ENCODE peak calls at places on chromosome 13, in seven cellular contexts. A, Y, V, F, Z, O and W are unnamed samples.

GRCh38 chr13:60139272-60139671 is 24.5 kb downstream of the DIAPH3 start:
- DNase-seq in F (peak; percentile 22), Z (no peak), O (no peak), Y (no peak), V (no peak), A (no peak), W (no peak)

GRCh38 chr13:36736119-36736726 is 62.4 kb downstream of the SERTM1 start:
- DNase-seq in Z (no peak), A (peak; percentile 37), O (peak; percentile 11), Y (peak; percentile 54), F (peak; percentile 83), V (peak; percentile 80), W (peak; percentile 74)

GRCh38 chr13:22061371-22061805 is 390.5 kb downstream of the FGF9 start:
- DNase-seq in Y (no peak), Z (no peak), F (no peak), O (no peak), V (no peak), A (no peak), W (no peak)

GRCh38 chr13:76703621-76704020 is 182.6 kb downstream of the KCTD12 start:
- DNase-seq in Z (no peak), A (no peak), Y (peak; percentile 19), F (no peak), V (no peak), O (no peak), W (no peak)

GRCh38 chr13:78100481-78100880 is 181.8 kb upstream of the EDNRB start:
- DNase-seq in O (no peak), Z (no peak), F (peak; percentile 8), V (no peak), Y (no peak), A (no peak), W (no peak)

GRCh38 chr13:40069173-40070044 is 413.9 kb downstream of the COG6 start:
- DNase-seq in A (peak; percentile 64), Y (peak; percentile 65), F (peak; percentile 75), Z (peak; percentile 87), O (peak; percentile 47), V (peak; percentile 88), W (peak; percentile 75)

GRCh38 chr13:65339236-65339635 is 1890.9 kb downstream of the PCDH9 start:
- DNase-seq in Y (peak; percentile 7), Z (no peak), V (no peak), F (no peak), A (no peak), O (no peak), W (no peak)

GRCh38 chr13:114339779-114340534 is 25.7 kb downstream of the CHAMP1 start:
- DNase-seq in Y (peak; percentile 47), V (peak; percentile 59), O (peak; percentile 42), Z (no peak), F (peak; percentile 74), A (peak; percentile 70), W (no peak)

GRCh38 chr13:112638157-112638750 is 50.3 kb upstream of the TUBGCP3 start:
- DNase-seq in V (no peak), A (no peak), Z (peak; percentile 68), F (no peak), Y (no peak), O (no peak), W (no peak)

GRCh38 chr13:46475586-46475991 is 77.4 kb upstream of the LRCH1 start:
- DNase-seq in Y (peak; percentile 81), V (peak; percentile 25), A (no peak), O (no peak), F (peak; percentile 85), Z (no peak), W (no peak)

GRCh38 chr13:106802917-106803316 is 235.0 kb upstream of the ARGLU1 start:
- DNase-seq in A (no peak), V (no peak), Z (no peak), O (no peak), F (no peak), Y (no peak), W (peak; percentile 51)

GRCh38 chr13:21118180-21118579 is 56.8 kb upstream of the LATS2 start:
- DNase-seq in Z (no peak), A (no peak), V (no peak), Y (no peak), O (no peak), F (no peak), W (no peak)

GRCh38 chr13:74210693-74211393 is 76.6 kb upstream of the KLF12 start:
- DNase-seq in F (peak; percentile 98), A (peak; percentile 25), O (no peak), Z (no peak), V (peak; percentile 95), Y (peak; percentile 93), W (no peak)

GRCh38 chr13:38090913-38091312 is 221.3 kb upstream of the TRPC4 start:
- DNase-seq in F (no peak), A (peak; percentile 5), Z (no peak), V (no peak), Y (no peak), O (no peak), W (peak; percentile 58)

GRCh38 chr13:79352107-79352506 is 53.9 kb downstream of the RBM26 start:
- DNase-seq in V (no peak), A (no peak), Y (peak; percentile 16), F (peak; percentile 13), Z (no peak), O (no peak), W (no peak)

GRCh38 chr13:80841346-80841882 is 500.5 kb upstream of the SPRY2 start:
- DNase-seq in V (no peak), O (no peak), Z (no peak), F (no peak), A (no peak), Y (no peak), W (no peak)

GRCh38 chr13:43545317-43545874 is 241.4 kb downstream of the ENOX1 start:
- DNase-seq in O (no peak), V (peak; percentile 76), Y (peak; percentile 47), A (no peak), F (no peak), Z (no peak), W (no peak)

GRCh38 chr13:20828540-20829364 is 55.0 kb upstream of the EEF1AKMT1 start:
- DNase-seq in A (peak; percentile 27), F (peak; percentile 81), Z (no peak), O (peak; percentile 12), Y (peak; percentile 72), V (peak; percentile 70), W (peak; percentile 72)

GRCh38 chr13:63855457-63856118 is 2439.9 kb upstream of the PCDH20 start:
- DNase-seq in F (no peak), V (no peak), Y (no peak), A (no peak), Z (no peak), O (no peak), W (no peak)

DNA sequence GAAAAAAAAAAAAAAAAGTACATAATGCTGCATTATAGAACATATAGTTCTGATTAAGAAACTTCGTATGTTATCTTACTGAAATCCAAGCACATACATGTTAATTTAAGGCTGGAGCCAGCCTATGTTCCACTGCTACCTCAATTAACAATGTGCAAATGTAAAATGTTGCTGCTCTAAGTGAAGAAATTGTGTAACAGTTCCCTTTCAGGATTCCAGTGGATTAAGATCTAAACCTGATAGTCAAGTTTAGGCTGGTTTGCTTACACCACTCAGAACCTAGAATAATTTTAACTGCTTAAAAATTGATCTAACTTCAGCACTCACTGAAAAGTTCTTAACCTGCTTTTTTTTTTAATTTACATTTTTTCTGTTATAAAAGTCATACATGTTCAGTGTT is 4.2 kb downstream of the VPS36 start:
- DNase-seq in F (no peak), O (no peak), Z (no peak), V (peak; percentile 24), Y (no peak), A (no peak), W (no peak)
- H3K4me1 ChIP-seq in F (peaks cover 16% of the 10 kb centered on the region), O (peaks cover 39% of the 10 kb centered on the region), Z (no peaks in the 10 kb centered on the region), V (no peaks in the 10 kb centered on the region), Y (peaks cover 4% of the 10 kb centered on the region), A (peaks cover 14% of the 10 kb centered on the region), W (peaks cover 16% of the 10 kb centered on the region)

GRCh38 chr13:49936085-49936942 is at the start of gene SPRYD7:
- DNase-seq in O (peak; percentile 99), Y (peak; percentile 98), Z (peak; percentile 100), V (peak; percentile 99), A (peak; percentile 98), F (peak; percentile 99), W (peak; percentile 98)
- H3K27ac ChIP-seq in O (peak within 1 kb of the TSS; percentile 59), Y (peak within 1 kb of the TSS; percentile 53), Z (peak within 1 kb of the TSS; percentile 19), V (peak within 1 kb of the TSS; percentile 17), A (peak within 1 kb of the TSS; percentile 82), F (peak within 1 kb of the TSS; percentile 73), W (no peak within 1 kb of the TSS)

DNA sequence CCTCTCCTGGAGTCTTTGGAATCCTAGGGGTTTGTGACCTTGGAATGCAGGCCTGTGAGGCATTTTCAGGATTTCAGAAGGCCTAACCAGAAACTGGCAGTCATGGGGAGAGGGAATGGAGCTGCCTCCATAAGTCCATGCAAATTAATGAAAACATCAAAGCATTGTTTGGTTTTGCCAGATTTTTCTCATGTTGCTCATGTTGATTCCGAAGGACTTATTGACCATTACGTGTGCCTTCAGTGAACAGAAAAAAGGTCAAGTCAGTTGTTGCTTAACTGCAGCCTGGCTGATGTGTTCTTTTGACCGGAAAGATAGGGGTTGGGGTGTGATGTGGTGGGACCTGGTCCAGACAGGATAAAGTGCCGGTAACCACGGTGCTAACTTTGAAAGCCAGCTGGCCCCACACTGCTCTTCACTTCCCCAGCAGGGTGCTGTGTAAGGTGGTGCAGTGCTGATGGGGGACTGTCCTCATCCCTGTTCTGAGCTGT is 3.6 kb downstream of the RNF113B start:
- DNase-seq in Z (no peak), F (peak; percentile 93), Y (peak; percentile 98), O (no peak), V (peak; percentile 85), A (no peak), W (peak; percentile 28)
- H3K4me1 ChIP-seq in Z (peaks cover 3% of the 10 kb centered on the region), F (peaks cover 49% of the 10 kb centered on the region), Y (peaks cover 27% of the 10 kb centered on the region), O (peaks cover 16% of the 10 kb centered on the region), V (peaks cover 29% of the 10 kb centered on the region), A (peaks cover 33% of the 10 kb centered on the region), W (peaks cover 54% of the 10 kb centered on the region)

DNA sequence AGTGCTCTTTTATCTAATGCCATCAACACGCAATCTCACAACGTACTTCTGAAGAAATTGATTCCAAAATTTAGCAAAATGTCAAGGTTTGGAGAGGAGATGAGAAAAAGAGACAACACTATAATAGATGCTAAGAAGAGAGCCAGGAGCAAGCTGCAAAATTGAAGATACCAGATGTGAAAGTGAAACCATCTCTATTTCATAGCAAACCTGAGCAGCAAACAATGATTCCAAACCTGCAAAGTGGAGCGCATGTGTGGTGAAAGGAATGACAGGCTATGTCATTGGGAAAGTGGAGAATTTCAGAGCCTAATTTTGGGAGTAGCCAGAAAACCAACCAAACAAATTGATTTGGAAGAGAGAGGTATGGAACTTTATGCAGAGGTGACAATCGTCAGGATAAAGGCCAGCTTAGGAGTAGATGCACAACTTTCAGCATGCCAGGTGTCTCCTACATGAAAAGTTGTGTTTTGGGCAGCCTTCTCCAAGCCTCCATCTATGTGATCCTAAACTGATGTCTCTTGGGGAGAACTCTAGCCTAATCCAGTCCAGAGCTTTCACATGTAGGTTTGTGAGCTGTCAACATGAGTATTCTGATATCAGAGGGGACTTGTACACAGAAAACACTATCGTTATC is 158.4 kb upstream of the FNDC3A start:
- DNase-seq in Y (no peak), Z (no peak), V (no peak), A (no peak), O (no peak), F (no peak), W (no peak)
- H3K27ac ChIP-seq in Y (no peak overlapping the region), Z (peak overlapping the region; percentile 36), V (no peak overlapping the region), A (peak overlapping the region; percentile 43), O (no peak overlapping the region), F (no peak overlapping the region), W (no peak overlapping the region)

GRCh38 chr13:51420681-51421476 is 32.0 kb downstream of the INTS6 start:
- DNase-seq in Y (peak; percentile 25), F (no peak), Z (no peak), O (no peak), V (no peak), A (no peak), W (no peak)
- H3K4me1 ChIP-seq in Y (peaks cover 1% of the 10 kb centered on the region), F (peaks cover 12% of the 10 kb centered on the region), Z (no peaks in the 10 kb centered on the region), O (peaks cover 6% of the 10 kb centered on the region), V (no peaks in the 10 kb centered on the region), A (no peaks in the 10 kb centered on the region), W (peaks cover 44% of the 10 kb centered on the region)